ENCODE peak calls at places on chromosomes 1 and 21, in ten cellular contexts. O is bronchial epithelial cell, S is foreskin fibroblast, K is K562, N is HCT116, T is breast epithelium, F is heart left ventricle, Q is psoas muscle, G is heart right ventricle, W is body of pancreas. A is an unnamed sample.

GRCh38 chr1:214321686-214322453 is 40.9 kb downstream of the SMYD2 start:
- DNase-seq in W (no peak), T (no peak), S (no peak), Q (no peak), K (no peak), O (no peak), N (no peak), F (no peak), G (no peak), A (no peak)

GRCh38 chr1:228117335-228117734 is 8.2 kb upstream of the MRPL55 start:
- DNase-seq in F (no peak), O (no peak), N (no peak), Q (no peak), G (no peak), T (no peak), W (no peak), K (no peak), S (no peak), A (no peak)

GRCh38 chr21:42632771-42633690 is 20.4 kb upstream of the PDE9A start:
- DNase-seq in W (no peak), O (no peak), K (no peak), S (no peak), G (no peak), Q (no peak), T (no peak), F (no peak), N (no peak), A (no peak)

GRCh38 chr1:162136760-162137537 is 67.5 kb downstream of the NOS1AP start:
- DNase-seq in K (no peak), F (no peak), S (peak), W (no peak), T (no peak), G (no peak), Q (no peak), N (peak), O (peak), A (peak)

GRCh38 chr1:244138399-244138798 is 87.3 kb downstream of the ZBTB18 start:
- DNase-seq in Q (no peak), S (no peak), O (no peak), K (no peak), F (peak), W (no peak), T (no peak), G (no peak), N (no peak), A (no peak)

GRCh38 chr1:219296916-219297315 is 123.2 kb downstream of the LYPLAL1 start:
- DNase-seq in W (no peak), N (no peak), T (no peak), O (no peak), S (no peak), G (no peak), F (no peak), Q (no peak), K (no peak), A (peak)

GRCh38 chr21:41148798-41149197 is 19.2 kb upstream of the BACE2 start:
- DNase-seq in F (no peak), T (no peak), N (no peak), G (no peak), O (no peak), Q (no peak), K (no peak), W (no peak), S (no peak), A (no peak)

GRCh38 chr1:10722803-10723202 is 73.6 kb downstream of the CASZ1 start:
- DNase-seq in S (no peak), W (no peak), K (no peak), F (no peak), Q (no peak), O (no peak), T (peak), N (no peak), G (no peak), A (no peak)

GRCh38 chr1:41670558-41670957 is 186.1 kb upstream of the EDN2 start:
- DNase-seq in K (no peak), S (peak), G (no peak), Q (no peak), W (no peak), N (no peak), T (no peak), F (no peak), O (peak), A (peak)

GRCh38 chr1:64043328-64043727 is 160.1 kb upstream of the UBE2U start:
- DNase-seq in W (no peak), S (peak), Q (no peak), T (no peak), F (no peak), N (no peak), K (no peak), G (no peak), O (no peak), A (peak)

GRCh38 chr1:71561729-71562128 is 480.9 kb upstream of the ZRANB2 start:
- DNase-seq in W (no peak), S (peak), Q (no peak), O (peak), T (no peak), K (no peak), G (no peak), N (no peak), F (no peak), A (peak)

GRCh38 chr1:115137191-115137590 is 47.9 kb upstream of the TSPAN2 start:
- DNase-seq in G (no peak), T (no peak), F (no peak), Q (no peak), S (no peak), O (peak), K (no peak), N (no peak), W (no peak), A (no peak)

GRCh38 chr1:183191833-183192232 is 5.8 kb downstream of the LAMC2 start:
- DNase-seq in F (no peak), N (no peak), O (peak), T (no peak), K (no peak), W (no peak), G (no peak), Q (no peak), S (peak), A (peak)

GRCh38 chr1:15260418-15261154 is 13.6 kb downstream of the FHAD1 start:
- DNase-seq in T (no peak), W (peak), O (peak), F (no peak), K (peak), Q (no peak), S (no peak), G (no peak), N (peak), A (peak)

GRCh38 chr1:237042892-237043576 is 1.1 kb downstream of the RYR2 start:
- DNase-seq in K (no peak), O (no peak), T (no peak), S (no peak), Q (no peak), W (no peak), N (no peak), G (peak), F (peak), A (peak)

GRCh38 chr1:186670279-186670964 is 9.8 kb downstream of the PTGS2 start:
- DNase-seq in W (no peak), Q (no peak), T (no peak), G (no peak), N (no peak), F (no peak), O (peak), S (no peak), K (no peak), A (no peak)

GRCh38 chr21:16460936-16461335 is 731.2 kb downstream of the USP25 start:
- DNase-seq in Q (no peak), T (no peak), O (no peak), W (no peak), N (no peak), G (no peak), S (no peak), F (no peak), K (no peak), A (no peak)

GRCh38 chr1:163202833-163203451 is at the start of gene RGS5:
- DNase-seq in O (no peak), N (no peak), S (no peak), F (no peak), K (no peak), G (peak), Q (no peak), T (no peak), W (no peak), A (peak)

GRCh38 chr1:31364561-31365255 is 8.2 kb downstream of the FABP3 start:
- DNase-seq in T (no peak), W (peak), O (no peak), S (no peak), N (no peak), G (no peak), K (no peak), Q (no peak), F (no peak), A (no peak)

GRCh38 chr1:171919891-171920887 is 78.9 kb downstream of the DNM3 start:
- DNase-seq in T (no peak), G (no peak), W (no peak), S (peak), Q (no peak), K (no peak), N (no peak), F (no peak), O (no peak), A (no peak)

GRCh38 chr1:23751815-23752200 is 8.5 kb downstream of the ELOA start:
- DNase-seq in S (no peak), G (no peak), N (no peak), T (no peak), F (no peak), K (no peak), O (no peak), Q (no peak), W (no peak), A (no peak)

GRCh38 chr21:31141389-31142021 is 103.2 kb upstream of the KRTAP19-8 start:
- DNase-seq in Q (no peak), G (no peak), F (no peak), N (no peak), W (no peak), O (no peak), K (no peak), S (no peak), T (no peak), A (no peak)

GRCh38 chr21:31145271-31145801 is 107.1 kb upstream of the KRTAP19-8 start:
- DNase-seq in T (no peak), O (no peak), F (no peak), S (no peak), G (no peak), W (no peak), Q (no peak), K (no peak), N (no peak), A (no peak)

GRCh38 chr21:31140025-31140424 is 101.7 kb upstream of the KRTAP19-8 start:
- DNase-seq in S (no peak), N (no peak), T (no peak), G (no peak), O (no peak), W (no peak), K (no peak), F (no peak), Q (no peak), A (no peak)

GRCh38 chr21:31143021-31143420 is 104.7 kb upstream of the KRTAP19-8 start:
- DNase-seq in S (no peak), K (no peak), T (no peak), Q (no peak), F (no peak), N (no peak), G (no peak), O (no peak), W (no peak), A (no peak)

GRCh38 chr21:31142600-31142999 is 104.3 kb upstream of the KRTAP19-8 start:
- DNase-seq in N (no peak), F (no peak), T (no peak), S (no peak), W (no peak), O (no peak), K (no peak), G (no peak), Q (no peak), A (no peak)
- TF ChIP-seq CTCF in N (no peak), F (no peak), T (no peak), S (no peak), W (no peak), O (peak), K (no peak), G (no peak), Q (no peak), A (no peak)

GRCh38 chr1:169250022-169250421 is 117.6 kb downstream of the NME7 start:
- DNase-seq in T (no peak), O (peak), K (no peak), N (no peak), S (peak), F (no peak), W (no peak), G (no peak), Q (no peak), A (peak)
- H3K4me3 ChIP-seq in T (no peak), O (no peak), K (no peak), N (no peak), S (no peak), F (no peak), W (no peak), G (no peak), Q (no peak), A (no peak)

DNA sequence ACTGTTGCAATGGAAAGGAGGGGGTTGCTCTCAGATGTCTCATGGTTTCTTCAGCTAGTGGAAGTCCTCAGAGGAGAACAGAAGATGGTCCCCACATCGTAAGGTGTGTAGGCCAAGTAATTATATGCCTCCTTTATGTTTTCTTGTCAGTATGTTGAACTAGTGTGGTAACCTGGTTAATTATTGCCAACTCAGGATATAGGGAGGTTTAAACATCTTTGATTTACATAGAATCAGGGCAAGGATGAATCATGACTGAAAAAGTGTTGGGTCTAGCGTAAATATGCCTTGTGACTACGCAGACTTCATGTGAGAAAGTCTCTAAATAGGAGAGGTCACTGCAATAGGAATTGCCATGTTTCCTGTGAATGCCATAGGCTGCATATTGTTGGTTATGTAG is 19.0 kb downstream of the VN1R5 start:
- DNase-seq in T (no peak), Q (no peak), S (no peak), K (no peak), W (no peak), F (no peak), O (no peak), G (no peak), N (no peak), A (no peak)
- TF ChIP-seq CTCF in T (no peak), Q (no peak), S (no peak), K (no peak), W (no peak), F (no peak), O (no peak), G (no peak), N (no peak), A (no peak)

DNA sequence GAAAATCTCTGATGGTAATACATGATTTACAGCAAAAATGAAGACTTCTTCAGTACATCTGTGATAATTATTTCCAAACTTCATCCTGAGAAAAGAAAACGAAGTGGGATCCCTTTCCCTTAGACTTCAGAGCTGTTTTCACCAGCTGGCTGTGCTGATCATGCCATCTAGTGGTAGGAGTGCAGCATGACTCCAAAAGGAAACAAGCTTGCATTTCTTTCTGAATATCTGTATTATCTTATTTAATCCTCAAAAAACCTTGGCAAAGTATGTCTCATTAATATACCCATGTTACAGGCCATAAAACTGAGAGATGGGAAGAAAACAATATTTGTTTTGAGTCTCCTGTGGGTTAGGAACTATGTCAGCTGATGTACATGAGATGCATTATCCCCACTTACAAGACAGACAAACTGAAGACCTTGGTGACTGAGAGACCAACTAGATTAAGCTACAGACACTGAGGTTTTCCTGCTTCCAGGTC is 9.8 kb upstream of the GJA8 start:
- DNase-seq in F (no peak), O (peak), S (peak), G (no peak), N (peak), Q (no peak), W (peak), K (peak), T (no peak), A (peak)
- H3K4me3 ChIP-seq in F (no peak), O (no peak), S (no peak), G (no peak), N (no peak), Q (no peak), W (no peak), K (no peak), T (no peak), A (no peak)

DNA sequence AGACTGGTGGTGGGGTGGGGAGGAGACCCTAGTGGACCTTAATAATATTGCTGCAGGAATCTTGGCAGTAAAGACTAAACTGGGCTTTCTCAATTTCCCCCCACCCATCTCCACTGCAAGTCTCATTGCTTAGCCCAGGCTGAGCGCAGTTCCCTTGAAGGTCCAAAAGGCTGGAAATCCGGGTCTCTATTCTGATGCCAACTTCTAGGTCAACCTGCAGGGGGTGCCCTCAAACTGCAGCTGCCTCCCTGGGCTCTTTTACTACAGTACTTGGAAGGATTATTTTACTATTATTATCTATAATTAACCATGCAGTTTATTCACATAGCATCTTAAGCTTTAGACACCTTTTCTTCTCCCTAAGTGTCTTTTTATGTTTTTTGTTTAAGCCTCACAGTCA is 85.4 kb upstream of the WARS2 start:
- DNase-seq in O (no peak), W (no peak), G (no peak), Q (no peak), F (no peak), S (no peak), K (no peak), T (no peak), N (no peak), A (no peak)
- TF ChIP-seq CTCF in O (peak), W (no peak), G (no peak), Q (peak), F (no peak), S (no peak), K (peak), T (no peak), N (peak), A (no peak)

GRCh38 chr1:205811660-205812059 is 1.3 kb downstream of the SLC41A1 start:
- DNase-seq in F (peak), W (peak), T (no peak), N (no peak), S (no peak), O (no peak), K (peak), Q (peak), G (peak), A (no peak)
- H3K4me3 ChIP-seq in F (peak), W (peak), T (peak), N (peak), S (peak), O (no peak), K (peak), Q (peak), G (peak), A (peak)